ENCODE peak calls at places on chromosomes 13 and 19, in seven cellular contexts. R is endothelial cell of umbilical vein, Y is H9, W is ascending aorta, L is neural progenitor cell, Z is ovary, N is uterus. B is an unnamed sample. For H3K27me3 and H3K9me3, the result is how much of the 10 kb centered on the place peaks cover.

GRCh38 chr13:49220035-49220855 is at the start of gene MLNR:
- DNase-seq in L (peak), Y (peak), W (no peak), R (peak), N (no peak), Z (no peak), B (peak)

GRCh38 chr13:46062190-46062589 is 9.6 kb upstream of the ZC3H13 start:
- DNase-seq in L (no peak), Y (no peak), N (no peak), Z (no peak), R (no peak), W (no peak), B (no peak)

GRCh38 chr13:113064534-113065405 is 40.8 kb upstream of the F7 start:
- DNase-seq in N (no peak), Y (no peak), L (no peak), R (no peak), W (no peak), Z (no peak), B (no peak)

GRCh38 chr19:15378529-15379082 is 981 bp downstream of the AKAP8 start:
- DNase-seq in Z (no peak), N (no peak), L (peak), Y (no peak), W (no peak), R (peak), B (peak)

GRCh38 chr13:60351326-60351725 is 45.7 kb upstream of the TDRD3 start:
- DNase-seq in W (no peak), R (peak), L (no peak), Y (no peak), Z (no peak), N (no peak), B (no peak)

GRCh38 chr19:29715695-29716581 is 877 bp upstream of the C19orf12 start:
- DNase-seq in Y (no peak), W (no peak), Z (no peak), L (no peak), N (no peak), R (no peak), B (no peak)

GRCh38 chr19:48698046-48698445 is 2.3 kb downstream of the FUT2 start:
- DNase-seq in R (peak), N (no peak), W (no peak), Z (no peak), L (no peak), Y (no peak), B (no peak)

GRCh38 chr19:51025809-51026553 is 435 bp downstream of the KLK11 start:
- DNase-seq in R (no peak), W (no peak), N (no peak), Z (peak), Y (no peak), L (no peak), B (no peak)

GRCh38 chr13:37534181-37534580 is 64.4 kb downstream of the POSTN start:
- DNase-seq in N (no peak), Z (no peak), L (no peak), Y (no peak), W (no peak), R (no peak), B (no peak)

GRCh38 chr13:44040070-44040753 is 160.5 kb downstream of the LACC1 start:
- DNase-seq in L (no peak), Y (no peak), Z (no peak), W (no peak), R (no peak), N (no peak), B (no peak)

GRCh38 chr19:4473708-4474503 is 1.8 kb downstream of the HDGFL2 start:
- DNase-seq in Y (no peak), Z (no peak), N (no peak), R (no peak), W (no peak), L (peak), B (peak)

GRCh38 chr19:51587264-51588191 is 16.4 kb downstream of the ZNF175 start:
- DNase-seq in N (no peak), W (no peak), Z (no peak), Y (no peak), L (no peak), R (no peak), B (no peak)

GRCh38 chr19:41192574-41193419 is at the start of gene CYP2S1:
- DNase-seq in Y (peak), Z (no peak), R (no peak), N (no peak), W (no peak), L (peak), B (peak)

GRCh38 chr13:40406405-40407138 is 259.9 kb downstream of the FOXO1 start:
- DNase-seq in W (no peak), R (peak), Z (no peak), Y (no peak), N (peak), L (no peak), B (no peak)

GRCh38 chr13:79631260-79631659 is 150.3 kb downstream of the NDFIP2 start:
- DNase-seq in W (no peak), Y (no peak), N (no peak), L (no peak), Z (no peak), R (peak), B (no peak)

GRCh38 chr19:41935781-41936415 is 7.6 kb upstream of the ERFL start:
- DNase-seq in L (no peak), W (no peak), Z (no peak), N (no peak), Y (no peak), R (no peak), B (no peak)

GRCh38 chr13:36858285-36858684 is 39.3 kb downstream of the RFXAP start:
- DNase-seq in L (peak), N (no peak), Z (no peak), W (no peak), Y (no peak), R (peak), B (peak)

GRCh38 chr13:109627649-109628048 is 158.7 kb downstream of the IRS2 start:
- DNase-seq in L (no peak), Y (no peak), W (no peak), R (no peak), N (no peak), Z (no peak), B (no peak)

GRCh38 chr19:5036733-5037681 is 68.1 kb downstream of the KDM4B start:
- DNase-seq in R (peak), L (no peak), Y (no peak), Z (no peak), N (no peak), W (no peak), B (no peak)

GRCh38 chr19:1076951-1077350 is 10.0 kb downstream of the ARHGAP45 start:
- DNase-seq in R (no peak), L (no peak), Z (no peak), W (peak), N (no peak), Y (no peak), B (no peak)

GRCh38 chr13:79647518-79647917 is 166.6 kb downstream of the NDFIP2 start:
- DNase-seq in Z (no peak), L (no peak), Y (no peak), W (no peak), N (no peak), R (peak), B (no peak)

GRCh38 chr19:10430505-10431253 is 10.3 kb downstream of the PDE4A start:
- DNase-seq in N (peak), W (no peak), Z (no peak), Y (no peak), R (no peak), L (peak), B (peak)

GRCh38 chr19:10424011-10424637 is 3.8 kb downstream of the PDE4A start:
- DNase-seq in L (peak), Z (peak), N (peak), Y (peak), R (peak), W (no peak), B (peak)

GRCh38 chr19:10428996-10429381 is 8.7 kb downstream of the PDE4A start:
- DNase-seq in Y (no peak), W (no peak), Z (no peak), N (no peak), R (no peak), L (no peak), B (no peak)

GRCh38 chr19:10431254-10431942 is 11.1 kb downstream of the PDE4A start:
- DNase-seq in Y (no peak), N (no peak), R (no peak), Z (no peak), L (no peak), W (no peak), B (peak)

DNA sequence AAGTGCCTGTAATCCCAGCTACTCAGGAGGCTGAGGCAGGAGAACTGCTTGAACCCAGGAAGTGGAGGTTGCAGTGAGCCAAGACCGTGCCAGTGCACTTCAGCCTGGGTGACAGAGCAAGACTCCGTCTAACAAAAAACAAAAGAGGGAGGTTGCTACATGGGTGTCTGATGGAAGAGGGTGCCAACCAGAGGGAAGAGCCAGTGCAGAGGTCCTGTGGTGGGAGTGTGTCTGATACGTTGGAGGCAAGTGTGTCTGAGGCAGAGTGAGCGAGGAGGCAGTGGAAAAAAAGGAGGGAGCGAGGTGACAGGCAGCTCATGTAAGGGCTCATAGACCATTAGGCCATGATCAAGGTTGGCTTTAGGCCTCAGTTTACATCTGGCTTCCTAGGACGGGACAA is 6.8 kb downstream of the PDE4A start:
- DNase-seq in W (no peak), N (no peak), Z (no peak), L (no peak), Y (no peak), R (no peak), B (no peak)
- H3K27me3 ChIP-seq in W (under half), N (under half), Z (under half), L (half or more), Y (half or more), R (under half), B (half or more)

DNA sequence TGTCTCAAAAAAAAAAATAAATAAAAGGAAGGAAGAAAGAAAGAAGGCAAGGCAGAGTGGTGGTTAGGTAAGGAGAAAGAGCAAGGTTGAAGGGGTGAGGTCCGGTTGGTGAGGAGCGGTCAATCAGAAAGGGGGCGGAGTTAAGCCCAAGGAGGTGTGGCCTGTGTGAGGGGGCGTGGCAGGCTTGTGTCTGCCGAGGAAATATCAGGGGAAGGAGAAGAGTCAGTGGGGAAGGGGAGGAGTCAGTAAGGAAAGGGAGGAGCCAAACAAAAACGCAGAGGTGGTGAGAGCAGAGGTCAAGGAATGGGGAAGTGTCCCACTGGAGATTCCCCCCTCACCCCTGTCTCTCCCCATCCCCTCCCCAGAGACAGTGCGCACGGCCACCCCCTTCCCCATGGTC is 5.9 kb downstream of the CACNG7 start:
- DNase-seq in R (no peak), L (peak), N (no peak), Y (peak), W (no peak), Z (no peak), B (peak)
- TF ChIP-seq CTCF in R (no peak), L (no peak), N (no peak), Y (no peak), W (no peak), Z (no peak), B (no peak)

GRCh38 chr19:9456018-9456689 is 20.8 kb upstream of the ZNF266 start:
- DNase-seq in Y (no peak), R (no peak), N (no peak), W (no peak), Z (no peak), L (no peak), B (no peak)

GRCh38 chr19:9467161-9467560 is 31.3 kb downstream of the ZNF560 start:
- DNase-seq in N (no peak), L (no peak), Y (no peak), W (no peak), R (no peak), Z (no peak), B (no peak)

DNA sequence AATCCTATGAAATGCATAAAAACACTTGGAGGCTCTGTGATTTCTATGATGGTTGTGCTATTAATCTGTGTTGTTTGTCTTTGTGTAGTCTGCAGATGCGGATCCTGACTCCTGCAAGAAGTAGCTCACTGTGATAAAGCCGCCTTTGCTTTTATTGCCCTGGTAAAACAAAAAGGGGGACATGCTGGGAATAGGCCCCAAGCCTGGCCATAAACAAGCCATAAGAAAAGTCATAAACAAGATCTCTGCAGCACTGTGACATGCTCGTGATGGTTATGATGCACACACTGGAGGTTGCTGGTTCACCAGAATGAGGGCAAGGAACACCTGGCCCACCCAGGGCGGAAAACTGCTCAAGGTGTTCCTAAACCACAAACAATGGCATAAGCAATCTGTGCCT is 26.6 kb upstream of the ZNF266 start:
- DNase-seq in R (no peak), L (no peak), Y (no peak), W (no peak), N (no peak), Z (no peak), B (no peak)
- H3K9me3 ChIP-seq in R (under half), L (under half), Y (half or more), W (under half), N (under half), Z (under half), B (half or more)

GRCh38 chr13:99867535-99868271 is 103.9 kb downstream of the ZIC5 start:
- DNase-seq in W (no peak), N (no peak), R (no peak), Z (no peak), Y (no peak), L (no peak), B (peak)

GRCh38 chr13:99870541-99870940 is 101.0 kb downstream of the ZIC5 start:
- DNase-seq in Z (no peak), L (no peak), N (no peak), Y (no peak), W (no peak), R (no peak), B (no peak)

GRCh38 chr13:99871249-99871898 is 100.2 kb downstream of the ZIC5 start:
- DNase-seq in W (no peak), N (no peak), Z (no peak), Y (no peak), R (no peak), L (no peak), B (peak)

GRCh38 chr13:99868767-99869166 is 102.8 kb downstream of the ZIC5 start:
- DNase-seq in R (no peak), Y (no peak), Z (no peak), N (no peak), W (no peak), L (no peak), B (no peak)

GRCh38 chr13:99869830-99870229 is 101.7 kb downstream of the ZIC5 start:
- DNase-seq in W (no peak), L (no peak), Z (no peak), N (no peak), Y (no peak), R (no peak), B (no peak)
- H3K27me3 ChIP-seq in W (under half), L (under half), Z (under half), N (under half), Y (under half), R (under half), B (under half)

GRCh38 chr13:99600318-99600717 is 99.0 kb downstream of the TM9SF2 start:
- DNase-seq in N (no peak), Y (peak), R (no peak), Z (no peak), L (peak), W (no peak), B (peak)
- TF ChIP-seq CTCF in N (no peak), Y (peak), R (peak), Z (no peak), L (peak), W (no peak), B (peak)

DNA sequence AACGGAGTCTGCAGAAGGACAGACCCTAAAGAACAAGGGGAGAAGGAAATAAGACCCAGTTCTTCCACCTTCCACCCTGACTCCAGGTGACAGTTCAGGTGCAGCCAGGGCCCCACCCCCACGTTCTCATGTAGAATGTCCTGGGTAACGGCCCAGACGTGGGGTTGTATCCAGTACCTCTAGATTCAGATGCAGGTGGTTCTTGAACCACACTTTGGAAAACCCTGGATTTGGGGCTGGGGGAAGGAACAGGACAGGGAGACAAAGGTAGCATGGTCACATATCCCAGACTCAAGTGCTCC is 2.2 kb downstream of the DMPK start:
- DNase-seq in R (no peak), L (no peak), N (no peak), Y (no peak), W (no peak), Z (no peak), B (peak)
- H3K9me3 ChIP-seq in R (under half), L (under half), N (under half), Y (under half), W (under half), Z (under half), B (under half)

GRCh38 chr19:6679139-6679538 is 9.2 kb upstream of the TNFSF14 start:
- DNase-seq in Y (no peak), N (no peak), L (no peak), Z (no peak), W (no peak), R (no peak), B (no peak)
- H3K27me3 ChIP-seq in Y (under half), N (under half), L (under half), Z (under half), W (under half), R (under half), B (under half)

DNA sequence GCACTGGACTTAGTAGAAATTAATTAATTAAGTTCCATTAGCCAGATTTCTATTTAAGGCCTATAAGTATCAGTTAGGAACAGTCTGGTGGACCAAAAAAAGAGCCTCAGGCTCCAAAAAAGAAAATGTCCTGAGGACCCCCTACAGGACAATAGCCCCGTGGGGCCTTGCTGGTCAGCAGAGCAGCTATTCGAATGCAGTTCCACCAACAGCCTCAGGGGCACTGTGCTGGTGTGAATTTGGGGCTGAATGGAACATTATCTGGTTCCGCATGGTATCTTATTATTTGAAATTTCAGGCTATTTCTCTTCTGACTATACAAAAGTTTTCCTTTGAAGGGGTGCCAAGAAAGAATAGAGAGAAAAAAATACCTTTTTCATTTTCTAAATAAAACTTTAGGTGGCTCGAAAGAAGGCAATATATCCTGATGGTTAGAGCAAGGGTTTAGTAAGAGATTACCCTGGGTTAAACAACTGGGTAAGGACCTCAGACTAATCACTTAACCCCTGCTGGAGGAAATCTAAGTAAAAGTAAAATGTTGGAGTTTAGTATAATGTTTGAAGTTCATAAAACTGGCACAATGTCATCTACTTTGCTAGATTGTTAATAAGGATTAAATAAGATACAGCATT is 147.2 kb downstream of the MIPEP start:
- DNase-seq in W (no peak), L (peak), N (no peak), R (no peak), Y (peak), Z (no peak), B (peak)
- TF ChIP-seq CTCF in W (peak), L (peak), N (no peak), R (peak), Y (peak), Z (no peak), B (peak)

B was measured in endodermal cell.